ENCODE peak calls at places on chromosomes 5 and 9, in nine cellular contexts. One of them, this sample, is unnamed.

GRCh38 chr5:160369990-160370712 is at the start of gene C1QTNF2:
- DNase-seq in heart right ventricle: peak
- DNase-seq in mucosa of descending colon: peak
- DNase-seq in lower lobe of right lung: peak
- DNase-seq in RCC 7860: no peak
- DNase-seq in left lobe of liver: no peak
- DNase-seq in astrocyte of the spinal cord: peak
- DNase-seq in stimulated activated CD4-positive, alpha-beta T cell treated with anti-CD3 and anti-CD28 coated beads, Interleukin-1b, Interleukin-23, amount 100 ng/mL, for 4 hours: no peak
- DNase-seq in WERI-Rb-1: no peak
- DNase-seq in this sample: peak

GRCh38 chr9:126148523-126148870 is 178.1 kb upstream of the MVB12B start:
- DNase-seq in stimulated activated CD4-positive, alpha-beta T cell treated with anti-CD3 and anti-CD28 coated beads, Interleukin-1b, Interleukin-23, amount 100 ng/mL, for 4 hours: no peak
- DNase-seq in astrocyte of the spinal cord: no peak
- DNase-seq in heart right ventricle: no peak
- DNase-seq in lower lobe of right lung: no peak
- DNase-seq in mucosa of descending colon: no peak
- DNase-seq in RCC 7860: no peak
- DNase-seq in WERI-Rb-1: no peak
- DNase-seq in left lobe of liver: peak
- DNase-seq in this sample: peak

GRCh38 chr5:158117467-158118165 is 258.7 kb upstream of the CLINT1 start:
- DNase-seq in WERI-Rb-1: no peak
- DNase-seq in stimulated activated CD4-positive, alpha-beta T cell treated with anti-CD3 and anti-CD28 coated beads, Interleukin-1b, Interleukin-23, amount 100 ng/mL, for 4 hours: no peak
- DNase-seq in lower lobe of right lung: no peak
- DNase-seq in RCC 7860: no peak
- DNase-seq in left lobe of liver: no peak
- DNase-seq in astrocyte of the spinal cord: no peak
- DNase-seq in mucosa of descending colon: no peak
- DNase-seq in heart right ventricle: no peak
- DNase-seq in this sample: no peak

GRCh38 chr5:177552839-177553455 is 1.4 kb downstream of the FAM193B start:
- DNase-seq in heart right ventricle: no peak
- DNase-seq in left lobe of liver: peak
- DNase-seq in stimulated activated CD4-positive, alpha-beta T cell treated with anti-CD3 and anti-CD28 coated beads, Interleukin-1b, Interleukin-23, amount 100 ng/mL, for 4 hours: no peak
- DNase-seq in WERI-Rb-1: no peak
- DNase-seq in lower lobe of right lung: no peak
- DNase-seq in RCC 7860: no peak
- DNase-seq in astrocyte of the spinal cord: no peak
- DNase-seq in mucosa of descending colon: no peak
- DNase-seq in this sample: peak

GRCh38 chr9:18857769-18858168 is 175.2 kb downstream of the SAXO1 start:
- DNase-seq in stimulated activated CD4-positive, alpha-beta T cell treated with anti-CD3 and anti-CD28 coated beads, Interleukin-1b, Interleukin-23, amount 100 ng/mL, for 4 hours: no peak
- DNase-seq in lower lobe of right lung: no peak
- DNase-seq in RCC 7860: no peak
- DNase-seq in astrocyte of the spinal cord: peak
- DNase-seq in left lobe of liver: no peak
- DNase-seq in WERI-Rb-1: no peak
- DNase-seq in mucosa of descending colon: no peak
- DNase-seq in heart right ventricle: no peak
- DNase-seq in this sample: no peak

GRCh38 chr5:1245901-1246576 is 20.9 kb downstream of the SLC6A18 start:
- DNase-seq in left lobe of liver: no peak
- DNase-seq in astrocyte of the spinal cord: no peak
- DNase-seq in stimulated activated CD4-positive, alpha-beta T cell treated with anti-CD3 and anti-CD28 coated beads, Interleukin-1b, Interleukin-23, amount 100 ng/mL, for 4 hours: no peak
- DNase-seq in heart right ventricle: no peak
- DNase-seq in lower lobe of right lung: no peak
- DNase-seq in mucosa of descending colon: no peak
- DNase-seq in WERI-Rb-1: no peak
- DNase-seq in RCC 7860: no peak
- DNase-seq in this sample: no peak

GRCh38 chr5:55758231-55758630 is 20.4 kb downstream of the DDX4 start:
- DNase-seq in stimulated activated CD4-positive, alpha-beta T cell treated with anti-CD3 and anti-CD28 coated beads, Interleukin-1b, Interleukin-23, amount 100 ng/mL, for 4 hours: no peak
- DNase-seq in WERI-Rb-1: no peak
- DNase-seq in heart right ventricle: no peak
- DNase-seq in left lobe of liver: no peak
- DNase-seq in RCC 7860: no peak
- DNase-seq in astrocyte of the spinal cord: no peak
- DNase-seq in mucosa of descending colon: no peak
- DNase-seq in lower lobe of right lung: no peak
- DNase-seq in this sample: no peak

GRCh38 chr9:127716412-127716811 is 533 bp downstream of the TTC16 start:
- DNase-seq in mucosa of descending colon: no peak
- DNase-seq in stimulated activated CD4-positive, alpha-beta T cell treated with anti-CD3 and anti-CD28 coated beads, Interleukin-1b, Interleukin-23, amount 100 ng/mL, for 4 hours: no peak
- DNase-seq in astrocyte of the spinal cord: no peak
- DNase-seq in lower lobe of right lung: no peak
- DNase-seq in WERI-Rb-1: no peak
- DNase-seq in RCC 7860: no peak
- DNase-seq in heart right ventricle: no peak
- DNase-seq in left lobe of liver: no peak
- DNase-seq in this sample: no peak

GRCh38 chr9:71115448-71115975 is 5.9 kb downstream of the TRPM3 start:
- DNase-seq in stimulated activated CD4-positive, alpha-beta T cell treated with anti-CD3 and anti-CD28 coated beads, Interleukin-1b, Interleukin-23, amount 100 ng/mL, for 4 hours: no peak
- DNase-seq in lower lobe of right lung: no peak
- DNase-seq in mucosa of descending colon: no peak
- DNase-seq in astrocyte of the spinal cord: no peak
- DNase-seq in left lobe of liver: no peak
- DNase-seq in RCC 7860: no peak
- DNase-seq in WERI-Rb-1: no peak
- DNase-seq in heart right ventricle: no peak
- DNase-seq in this sample: no peak

GRCh38 chr9:99365233-99365980 is 143.3 kb downstream of the SEC61B start:
- DNase-seq in heart right ventricle: no peak
- DNase-seq in stimulated activated CD4-positive, alpha-beta T cell treated with anti-CD3 and anti-CD28 coated beads, Interleukin-1b, Interleukin-23, amount 100 ng/mL, for 4 hours: no peak
- DNase-seq in WERI-Rb-1: no peak
- DNase-seq in RCC 7860: no peak
- DNase-seq in lower lobe of right lung: no peak
- DNase-seq in mucosa of descending colon: no peak
- DNase-seq in astrocyte of the spinal cord: peak
- DNase-seq in left lobe of liver: no peak
- DNase-seq in this sample: no peak

GRCh38 chr9:97925497-97926334 is 3.4 kb upstream of the TRMO start:
- DNase-seq in heart right ventricle: no peak
- DNase-seq in stimulated activated CD4-positive, alpha-beta T cell treated with anti-CD3 and anti-CD28 coated beads, Interleukin-1b, Interleukin-23, amount 100 ng/mL, for 4 hours: no peak
- DNase-seq in left lobe of liver: no peak
- DNase-seq in lower lobe of right lung: no peak
- DNase-seq in mucosa of descending colon: no peak
- DNase-seq in WERI-Rb-1: no peak
- DNase-seq in RCC 7860: no peak
- DNase-seq in astrocyte of the spinal cord: no peak
- DNase-seq in this sample: no peak

GRCh38 chr5:88829053-88829452 is 53.9 kb downstream of the MEF2C start:
- DNase-seq in astrocyte of the spinal cord: no peak
- DNase-seq in mucosa of descending colon: no peak
- DNase-seq in stimulated activated CD4-positive, alpha-beta T cell treated with anti-CD3 and anti-CD28 coated beads, Interleukin-1b, Interleukin-23, amount 100 ng/mL, for 4 hours: no peak
- DNase-seq in left lobe of liver: no peak
- DNase-seq in WERI-Rb-1: no peak
- DNase-seq in lower lobe of right lung: no peak
- DNase-seq in RCC 7860: no peak
- DNase-seq in heart right ventricle: no peak
- DNase-seq in this sample: no peak

GRCh38 chr9:77977210-77977611 is 54.4 kb downstream of the GNAQ start:
- DNase-seq in mucosa of descending colon: peak
- DNase-seq in astrocyte of the spinal cord: peak
- DNase-seq in left lobe of liver: peak
- DNase-seq in lower lobe of right lung: peak
- DNase-seq in RCC 7860: peak
- DNase-seq in WERI-Rb-1: peak
- DNase-seq in stimulated activated CD4-positive, alpha-beta T cell treated with anti-CD3 and anti-CD28 coated beads, Interleukin-1b, Interleukin-23, amount 100 ng/mL, for 4 hours: peak
- DNase-seq in heart right ventricle: peak
- DNase-seq in this sample: peak

GRCh38 chr5:90640484-90641059 is 82.0 kb downstream of the ADGRV1 start:
- DNase-seq in lower lobe of right lung: no peak
- DNase-seq in WERI-Rb-1: no peak
- DNase-seq in left lobe of liver: no peak
- DNase-seq in astrocyte of the spinal cord: peak
- DNase-seq in heart right ventricle: no peak
- DNase-seq in RCC 7860: no peak
- DNase-seq in mucosa of descending colon: no peak
- DNase-seq in stimulated activated CD4-positive, alpha-beta T cell treated with anti-CD3 and anti-CD28 coated beads, Interleukin-1b, Interleukin-23, amount 100 ng/mL, for 4 hours: no peak
- DNase-seq in this sample: no peak

GRCh38 chr5:115559524-115559923 is 14.9 kb upstream of the FEM1C start:
- DNase-seq in RCC 7860: peak
- DNase-seq in lower lobe of right lung: no peak
- DNase-seq in WERI-Rb-1: no peak
- DNase-seq in left lobe of liver: no peak
- DNase-seq in astrocyte of the spinal cord: peak
- DNase-seq in heart right ventricle: no peak
- DNase-seq in mucosa of descending colon: no peak
- DNase-seq in stimulated activated CD4-positive, alpha-beta T cell treated with anti-CD3 and anti-CD28 coated beads, Interleukin-1b, Interleukin-23, amount 100 ng/mL, for 4 hours: no peak
- DNase-seq in this sample: no peak

GRCh38 chr9:106861585-106862114 is 1.3 kb upstream of the ZNF462 start:
- DNase-seq in WERI-Rb-1: no peak
- DNase-seq in mucosa of descending colon: no peak
- DNase-seq in left lobe of liver: no peak
- DNase-seq in heart right ventricle: no peak
- DNase-seq in astrocyte of the spinal cord: no peak
- DNase-seq in stimulated activated CD4-positive, alpha-beta T cell treated with anti-CD3 and anti-CD28 coated beads, Interleukin-1b, Interleukin-23, amount 100 ng/mL, for 4 hours: no peak
- DNase-seq in lower lobe of right lung: no peak
- DNase-seq in RCC 7860: no peak
- DNase-seq in this sample: peak

This sample was measured in endodermal cell.